ENCODE peak calls at places on chromosomes 7 and 10, in nine cellular contexts. N is endodermal cell, V is psoas muscle, Z is A549, L is fibroblast of lung, A is caudate nucleus, T is HCT116, H is foreskin keratinocyte, P is RWPE1. S is an unnamed sample.

GRCh38 chr7:105975770-105976428 is 12.8 kb downstream of the CDHR3 start:
- DNase-seq in N (peak; percentile 56), V (no peak), Z (no peak), L (no peak), A (no peak), T (no peak), H (peak; percentile 11), P (peak; percentile 15), S (no peak)

GRCh38 chr10:132366006-132366405 is 31.0 kb upstream of the PWWP2B start:
- DNase-seq in N (no peak), V (no peak), Z (no peak), L (no peak), A (no peak), T (no peak), H (no peak), P (no peak), S (no peak)

GRCh38 chr7:139777948-139778841 is at the start of gene HIPK2:
- DNase-seq in N (peak; percentile 87), V (peak; percentile 92), Z (peak; percentile 65), L (peak; percentile 81), A (peak; percentile 77), T (no peak), H (no peak), P (peak; percentile 64), S (no peak)

GRCh38 chr7:87574630-87575029 is 26.1 kb downstream of the ABCB1 start:
- DNase-seq in N (no peak), V (no peak), Z (no peak), L (peak; percentile 62), A (no peak), T (peak; percentile 27), H (no peak), P (peak; percentile 69), S (peak; percentile 50)

GRCh38 chr10:8950978-8951377 is 896.5 kb downstream of the GATA3 start:
- DNase-seq in N (no peak), V (no peak), Z (no peak), L (no peak), A (no peak), T (no peak), H (no peak), P (no peak), S (no peak)

GRCh38 chr10:88651131-88651541 is 13.1 kb upstream of the LIPF start:
- DNase-seq in N (no peak), V (no peak), Z (peak; percentile 64), L (peak; percentile 93), A (no peak), T (no peak), H (peak; percentile 65), P (peak; percentile 76), S (no peak)

GRCh38 chr10:128688154-128688553 is 561.9 kb upstream of the MKI67 start:
- DNase-seq in N (no peak), V (no peak), Z (no peak), L (no peak), A (no peak), T (no peak), H (no peak), P (no peak), S (no peak)

GRCh38 chr7:22725585-22725984 is 1.4 kb upstream of the IL6 start:
- DNase-seq in N (peak; percentile 52), V (no peak), Z (peak; percentile 40), L (peak; percentile 60), A (no peak), T (peak; percentile 27), H (no peak), P (no peak), S (no peak)

GRCh38 chr10:70771311-70772194 is 13.6 kb downstream of the TBATA start:
- DNase-seq in N (peak; percentile 35), V (no peak), Z (no peak), L (no peak), A (no peak), T (no peak), H (no peak), P (no peak), S (no peak)

GRCh38 chr10:103854687-103855423 is 521 bp downstream of the SH3PXD2A start:
- DNase-seq in N (peak; percentile 76), V (peak; percentile 77), Z (no peak), L (peak; percentile 60), A (no peak), T (no peak), H (no peak), P (peak; percentile 54), S (no peak)

GRCh38 chr10:124353896-124354295 is 64.8 kb downstream of the OAT start:
- DNase-seq in N (peak; percentile 40), V (no peak), Z (no peak), L (no peak), A (no peak), T (no peak), H (no peak), P (no peak), S (no peak)

GRCh38 chr7:140383954-140384713 is 14.2 kb downstream of the SLC37A3 start:
- DNase-seq in N (no peak), V (no peak), Z (no peak), L (no peak), A (no peak), T (no peak), H (no peak), P (no peak), S (no peak)

GRCh38 chr7:2614646-2615330 is 17.0 kb upstream of the TTYH3 start:
- DNase-seq in N (no peak), V (no peak), Z (no peak), L (no peak), A (no peak), T (no peak), H (no peak), P (no peak), S (no peak)

GRCh38 chr10:43287056-43288007 is 20.5 kb upstream of the RASGEF1A start:
- DNase-seq in N (peak; percentile 71), V (no peak), Z (peak; percentile 68), L (no peak), A (no peak), T (peak; percentile 66), H (peak; percentile 54), P (peak; percentile 79), S (peak; percentile 67)

GRCh38 chr7:103317009-103317408 is 19.8 kb downstream of the PMPCB start:
- DNase-seq in N (no peak), V (no peak), Z (no peak), L (no peak), A (no peak), T (no peak), H (no peak), P (no peak), S (no peak)

GRCh38 chr7:93298671-93299070 is 66.5 kb downstream of the VPS50 start:
- DNase-seq in N (no peak), V (no peak), Z (no peak), L (no peak), A (no peak), T (no peak), H (no peak), P (no peak), S (no peak)

GRCh38 chr7:93293222-93293621 is 61.1 kb downstream of the VPS50 start:
- DNase-seq in N (no peak), V (no peak), Z (no peak), L (no peak), A (no peak), T (no peak), H (no peak), P (no peak), S (no peak)

GRCh38 chr7:93301736-93302135 is 69.6 kb downstream of the VPS50 start:
- DNase-seq in N (no peak), V (no peak), Z (no peak), L (no peak), A (no peak), T (no peak), H (no peak), P (no peak), S (no peak)

GRCh38 chr7:93298206-93298605 is 66.0 kb downstream of the VPS50 start:
- DNase-seq in N (no peak), V (no peak), Z (no peak), L (no peak), A (no peak), T (no peak), H (no peak), P (no peak), S (no peak)
- H3K27ac ChIP-seq in N (no peak overlapping the region), V (no peak overlapping the region), Z (no peak overlapping the region), L (no peak overlapping the region), A (no peak overlapping the region), T (no peak overlapping the region), H (no peak overlapping the region), P (no peak overlapping the region), S (no peak overlapping the region)

GRCh38 chr10:97500297-97500575 is 1.5 kb downstream of the UBTD1 start:
- DNase-seq in N (no peak), V (no peak), Z (no peak), L (no peak), A (no peak), T (no peak), H (no peak), P (no peak), S (no peak)
- H3K27ac ChIP-seq in N (no peak overlapping the region), V (peak overlapping the region; percentile 96), Z (no peak overlapping the region), L (peak overlapping the region; percentile 62), A (peak overlapping the region; percentile 49), T (no peak overlapping the region), H (peak overlapping the region; percentile 28), P (peak overlapping the region; percentile 96), S (no peak overlapping the region)

GRCh38 chr10:74117738-74118137 is 32.9 kb downstream of the AP3M1 start:
- DNase-seq in N (no peak), V (no peak), Z (no peak), L (no peak), A (no peak), T (no peak), H (no peak), P (no peak), S (no peak)

GRCh38 chr10:74121368-74121767 is 29.3 kb downstream of the AP3M1 start:
- DNase-seq in N (no peak), V (no peak), Z (no peak), L (no peak), A (no peak), T (no peak), H (no peak), P (no peak), S (no peak)

GRCh38 chr10:74114041-74114448 is 36.6 kb downstream of the AP3M1 start:
- DNase-seq in N (no peak), V (no peak), Z (no peak), L (no peak), A (peak; percentile 43), T (no peak), H (no peak), P (no peak), S (no peak)

GRCh38 chr10:74122060-74122459 is 28.6 kb downstream of the AP3M1 start:
- DNase-seq in N (no peak), V (no peak), Z (no peak), L (no peak), A (no peak), T (no peak), H (no peak), P (no peak), S (no peak)

DNA sequence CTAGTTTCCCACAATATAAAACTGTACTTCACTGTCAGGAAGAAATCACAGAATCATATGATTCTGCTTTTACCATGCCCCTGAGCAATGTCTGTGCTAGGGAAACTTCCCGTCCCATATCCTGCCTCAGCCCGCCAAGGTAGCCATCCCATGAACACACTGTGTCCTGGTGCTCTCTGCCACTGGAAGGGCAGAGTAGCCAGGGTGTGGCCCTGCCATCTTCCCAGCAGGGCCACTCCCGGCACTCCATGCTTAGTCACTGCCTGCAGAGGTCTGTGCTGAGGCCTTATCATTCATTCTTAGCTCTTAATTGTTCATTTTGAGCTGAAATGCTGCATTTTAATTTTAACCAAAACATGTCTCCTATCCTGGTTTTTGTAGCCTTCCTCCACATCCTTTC is 31.8 kb downstream of the AP3M1 start:
- DNase-seq in N (no peak), V (no peak), Z (peak; percentile 56), L (no peak), A (no peak), T (peak; percentile 18), H (no peak), P (peak; percentile 41), S (no peak)
- H3K27ac ChIP-seq in N (no peak overlapping the region), V (peak overlapping the region; percentile 23), Z (peak overlapping the region; percentile 76), L (peak overlapping the region; percentile 13), A (no peak overlapping the region), T (peak overlapping the region; percentile 45), H (no peak overlapping the region), P (peak overlapping the region; percentile 83), S (peak overlapping the region; percentile 50)

GRCh38 chr10:63614371-63614891 is 93.2 kb downstream of the REEP3 start:
- DNase-seq in N (no peak), V (no peak), Z (no peak), L (peak; percentile 68), A (peak; percentile 15), T (no peak), H (peak; percentile 38), P (no peak), S (no peak)
- H3K27ac ChIP-seq in N (no peak overlapping the region), V (no peak overlapping the region), Z (peak overlapping the region; percentile 7), L (no peak overlapping the region), A (peak overlapping the region; percentile 33), T (no peak overlapping the region), H (no peak overlapping the region), P (peak overlapping the region; percentile 74), S (peak overlapping the region; percentile 4)